ENCODE peak calls at places on chromosome 3, in six cellular contexts. R is MV-4-11, S is thoracic aorta, V is HEK293T, A is uterus, L is GM12891. G is an unnamed sample.

GRCh38 chr3:30011237-30011803 is 595.1 kb upstream of the TGFBR2 start:
- DNase-seq in A (no peak), S (no peak), R (no peak), V (no peak), L (no peak), G (no peak)

GRCh38 chr3:28247286-28247685 is 5.9 kb downstream of the CMC1 start:
- DNase-seq in L (no peak), V (no peak), A (no peak), S (no peak), R (no peak), G (no peak)

GRCh38 chr3:72086051-72086711 is 301.2 kb upstream of the PROK2 start:
- DNase-seq in S (no peak), L (no peak), V (no peak), A (peak; percentile 51), R (peak; percentile 89), G (no peak)

GRCh38 chr3:32399030-32399620 is 7.5 kb downstream of the CMTM7 start:
- DNase-seq in V (peak; percentile 52), S (no peak), L (no peak), R (peak; percentile 57), A (no peak), G (no peak)

GRCh38 chr3:130516645-130517512 is at the start of gene COL6A6:
- DNase-seq in L (no peak), S (no peak), A (no peak), V (peak; percentile 36), R (no peak), G (no peak)

GRCh38 chr3:43584043-43584826 is 37.6 kb downstream of the ANO10 start:
- DNase-seq in R (peak; percentile 26), S (no peak), L (no peak), A (no peak), V (no peak), G (no peak)

GRCh38 chr3:29140706-29141105 is 140.2 kb upstream of the RBMS3 start:
- DNase-seq in L (no peak), V (no peak), S (no peak), A (no peak), R (no peak), G (no peak)

GRCh38 chr3:14153663-14154062 is 24.7 kb downstream of the XPC start:
- DNase-seq in R (no peak), L (no peak), S (no peak), A (no peak), V (no peak), G (no peak)

GRCh38 chr3:125051715-125052581 is 3.8 kb downstream of the HEG1 start:
- DNase-seq in V (no peak), L (peak; percentile 23), R (peak; percentile 79), S (peak; percentile 34), A (peak; percentile 56), G (no peak)

GRCh38 chr3:67094167-67094566 is 96.1 kb downstream of the KBTBD8 start:
- DNase-seq in A (no peak), L (no peak), V (no peak), S (no peak), R (no peak), G (no peak)

GRCh38 chr3:107662109-107662477 is 139.3 kb downstream of the BBX start:
- DNase-seq in S (peak; percentile 46), V (no peak), R (peak; percentile 61), L (no peak), A (peak; percentile 60), G (peak; percentile 51)

GRCh38 chr3:120450914-120451669 is at the start of gene FSTL1:
- DNase-seq in R (no peak), L (no peak), V (peak; percentile 13), A (peak; percentile 78), S (no peak), G (no peak)

GRCh38 chr3:170840291-170840859 is 29.6 kb downstream of the RPL22L1 start:
- DNase-seq in V (no peak), R (no peak), A (no peak), L (no peak), S (no peak), G (no peak)

GRCh38 chr3:189778340-189778950 is 147.3 kb downstream of the TP63 start:
- DNase-seq in V (no peak), S (no peak), A (no peak), R (peak; percentile 28), L (no peak), G (no peak)

GRCh38 chr3:49349617-49350114 is 8.5 kb downstream of the GPX1 start:
- DNase-seq in V (no peak), L (no peak), R (no peak), S (no peak), A (no peak), G (no peak)

GRCh38 chr3:42635111-42635510 is 18.4 kb upstream of the ZBTB47 start:
- DNase-seq in V (no peak), S (no peak), A (no peak), R (peak; percentile 71), L (no peak), G (no peak)

GRCh38 chr3:25662921-25663320 is 1.8 kb downstream of the TOP2B start:
- DNase-seq in A (no peak), S (no peak), L (no peak), R (no peak), V (no peak), G (no peak)

GRCh38 chr3:155870945-155871745 is 695 bp downstream of the GMPS start:
- DNase-seq in R (peak; percentile 31), A (peak; percentile 51), V (peak; percentile 33), S (no peak), L (no peak), G (peak; percentile 41)

GRCh38 chr3:53146319-53146868 is 14.6 kb upstream of the PRKCD start:
- DNase-seq in S (no peak), R (no peak), V (no peak), A (no peak), L (no peak), G (no peak)

GRCh38 chr3:183475019-183475418 is 46.6 kb upstream of the MCF2L2 start:
- DNase-seq in L (no peak), A (no peak), S (no peak), V (no peak), R (no peak), G (no peak)

GRCh38 chr3:196643201-196643749 is 3.8 kb downstream of the NRROS start:
- DNase-seq in A (no peak), V (no peak), L (peak; percentile 74), S (no peak), R (peak; percentile 97), G (no peak)

GRCh38 chr3:4284865-4285264 is 18.3 kb upstream of the SETMAR start:
- DNase-seq in L (no peak), V (no peak), R (no peak), S (no peak), A (no peak), G (no peak)

GRCh38 chr3:8888296-8888915 is 74.9 kb downstream of the RAD18 start:
- DNase-seq in L (no peak), R (no peak), S (no peak), A (no peak), V (no peak), G (no peak)

GRCh38 chr3:23567917-23568316 is 237.8 kb upstream of the UBE2E1 start:
- DNase-seq in L (no peak), A (no peak), R (peak; percentile 74), V (no peak), S (no peak), G (no peak)

GRCh38 chr3:23804441-23805227 is 1.1 kb upstream of the UBE2E1 start:
- DNase-seq in V (peak; percentile 19), L (no peak), R (no peak), A (no peak), S (no peak), G (no peak)

GRCh38 chr3:188546835-188547670 is 393.1 kb downstream of the LPP start:
- DNase-seq in S (no peak), A (no peak), R (no peak), L (no peak), V (no peak), G (no peak)

GRCh38 chr3:177722386-177722785 is 525.1 kb upstream of the TBL1XR1 start:
- DNase-seq in S (no peak), V (no peak), L (no peak), R (no peak), A (no peak), G (no peak)

GRCh38 chr3:41418961-41419691 is 219.8 kb downstream of the CTNNB1 start:
- DNase-seq in L (no peak), S (no peak), V (peak; percentile 16), R (peak; percentile 4), A (no peak), G (no peak)

GRCh38 chr3:152430223-152431002 is 161.7 kb downstream of the MBNL1 start:
- DNase-seq in L (no peak), A (no peak), S (no peak), V (no peak), R (no peak), G (no peak)

GRCh38 chr3:192514081-192514753 is 213.1 kb downstream of the FGF12 start:
- DNase-seq in L (no peak), S (no peak), R (no peak), V (peak; percentile 32), A (no peak), G (no peak)

GRCh38 chr3:57755368-57756021 is 614 bp upstream of the SLMAP start:
- DNase-seq in V (peak; percentile 59), S (no peak), R (peak; percentile 29), L (peak; percentile 32), A (peak; percentile 57), G (no peak)

GRCh38 chr3:14340960-14341708 is 61.3 kb upstream of the SLC6A6 start:
- DNase-seq in A (peak; percentile 31), R (no peak), L (no peak), V (no peak), S (no peak), G (no peak)

GRCh38 chr3:155101398-155101797 is 21.3 kb downstream of the MME start:
- DNase-seq in V (no peak), R (no peak), S (no peak), A (no peak), L (no peak), G (no peak)

GRCh38 chr3:138351151-138351550 is 2.8 kb downstream of the MRAS start:
- DNase-seq in A (no peak), R (no peak), V (no peak), S (no peak), L (no peak), G (no peak)

GRCh38 chr3:98596902-98597500 is 3.6 kb upstream of the CPOX start:
- DNase-seq in A (no peak), R (peak; percentile 79), S (no peak), V (no peak), L (no peak), G (peak; percentile 35)

GRCh38 chr3:15428539-15428938 is 1.1 kb downstream of the EAF1 start:
- DNase-seq in V (no peak), A (no peak), S (no peak), R (peak; percentile 60), L (no peak), G (no peak)

GRCh38 chr3:128760881-128761280 is 34.9 kb downstream of the RAB7A start:
- DNase-seq in R (no peak), A (no peak), S (no peak), L (no peak), V (no peak), G (no peak)